ENCODE peak calls at places on chromosome 17, in four cellular contexts. K, V, Z and H are unnamed samples.

GRCh38 chr17:20706752-20707372 is 127.3 kb downstream of the CDRT15L2 start:
- DNase-seq in K (no peak), V (peak), Z (no peak), H (no peak)

GRCh38 chr17:38879878-38880727 is 10.2 kb downstream of the LASP1 start:
- DNase-seq in K (peak), V (no peak), Z (peak), H (peak)

GRCh38 chr17:72111374-72111773 is 9.4 kb upstream of the SOX9 start:
- DNase-seq in K (no peak), V (no peak), Z (no peak), H (no peak)

GRCh38 chr17:32009262-32009542 is 2.0 kb downstream of the LRRC37B start:
- DNase-seq in K (no peak), V (no peak), Z (no peak), H (no peak)

GRCh38 chr17:35849469-35850348 is 19.0 kb downstream of the HEATR9 start:
- DNase-seq in K (peak), V (peak), Z (peak), H (peak)

GRCh38 chr17:68424188-68424587 is 33.1 kb downstream of the WIPI1 start:
- DNase-seq in K (no peak), V (no peak), Z (no peak), H (no peak)

GRCh38 chr17:41325611-41326010 is 10.1 kb upstream of the KRTAP17-1 start:
- DNase-seq in K (no peak), V (no peak), Z (no peak), H (no peak)

GRCh38 chr17:39178516-39178915 is 12.6 kb upstream of the ARL5C start:
- DNase-seq in K (peak), V (peak), Z (no peak), H (no peak)

GRCh38 chr17:27666831-27667560 is 36.0 kb downstream of the LGALS9 start:
- DNase-seq in K (no peak), V (no peak), Z (no peak), H (no peak)

GRCh38 chr17:6244796-6245195 is 174.6 kb downstream of the WSCD1 start:
- DNase-seq in K (no peak), V (no peak), Z (no peak), H (no peak)

GRCh38 chr17:39239640-39240314 is 14.0 kb upstream of the STAC2 start:
- DNase-seq in K (no peak), V (no peak), Z (peak), H (no peak)

GRCh38 chr17:50884354-50885311 is 18.5 kb upstream of the TOB1 start:
- DNase-seq in K (no peak), V (no peak), Z (no peak), H (no peak)

GRCh38 chr17:79091373-79091670 is 16.7 kb downstream of the ENGASE start:
- DNase-seq in K (no peak), V (no peak), Z (no peak), H (no peak)

GRCh38 chr17:79092567-79092966 is 17.9 kb downstream of the ENGASE start:
- DNase-seq in K (no peak), V (no peak), Z (no peak), H (no peak)

GRCh38 chr17:79094261-79094660 is 19.6 kb downstream of the ENGASE start:
- DNase-seq in K (no peak), V (no peak), Z (no peak), H (no peak)

GRCh38 chr17:79095345-79096055 is 20.9 kb downstream of the ENGASE start:
- DNase-seq in K (no peak), V (no peak), Z (no peak), H (no peak)

GRCh38 chr17:79093270-79093669 is 18.6 kb downstream of the ENGASE start:
- DNase-seq in K (no peak), V (no peak), Z (no peak), H (no peak)
- TF ChIP-seq CTCF in K (no peak), V (no peak), Z (no peak), H (no peak)

DNA sequence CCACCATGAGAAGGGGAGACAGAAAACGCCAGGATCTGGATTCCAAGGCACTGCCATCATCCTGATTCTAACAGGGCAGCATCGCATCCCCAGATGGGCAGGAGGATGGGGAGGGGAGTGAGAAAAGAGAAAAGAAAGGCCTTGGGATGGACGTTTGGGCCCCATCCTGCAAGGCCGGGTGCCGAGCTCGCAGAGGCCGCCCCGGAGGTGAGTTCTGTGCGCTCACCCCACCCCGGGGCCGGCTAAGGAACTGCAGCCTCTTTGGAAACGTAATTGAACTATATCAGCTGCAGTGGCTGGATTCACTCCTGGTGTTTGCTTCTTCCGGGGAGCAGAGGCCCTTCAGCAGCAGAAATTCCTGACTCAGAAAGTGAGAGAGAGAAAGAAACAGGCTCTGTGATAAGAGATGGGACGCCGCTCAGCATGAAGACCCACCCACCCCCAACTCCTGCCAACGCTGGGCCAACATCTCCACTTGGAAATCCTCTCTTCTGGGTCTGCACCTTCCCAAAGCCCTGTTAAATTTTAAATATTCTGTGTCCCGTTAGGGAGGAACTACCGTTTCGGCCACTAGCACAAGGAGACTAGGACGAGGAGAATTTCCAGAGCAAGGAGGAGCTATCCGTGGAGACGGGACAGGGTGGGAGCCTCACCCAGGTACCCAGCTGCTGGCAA is 8.5 kb upstream of the SSTR2 start:
- DNase-seq in K (peak), V (peak), Z (peak), H (no peak)
- TF ChIP-seq CTCF in K (peak), V (no peak), Z (peak), H (peak)

GRCh38 chr17:66567234-66568170 is 265.1 kb downstream of the PRKCA start:
- DNase-seq in K (peak), V (peak), Z (peak), H (peak)
- TF ChIP-seq CTCF in K (peak), V (peak), Z (peak), H (peak)

GRCh38 chr17:43834106-43834505 is 1.2 kb upstream of the MPP3 start:
- DNase-seq in K (peak), V (no peak), Z (no peak), H (no peak)

GRCh38 chr17:43842975-43843325 is 4.0 kb upstream of the CD300LG start:
- DNase-seq in K (no peak), V (no peak), Z (no peak), H (no peak)

GRCh38 chr17:43840814-43841213 is 6.2 kb upstream of the CD300LG start:
- DNase-seq in K (no peak), V (no peak), Z (no peak), H (no peak)

GRCh38 chr17:43844241-43844640 is 2.7 kb upstream of the CD300LG start:
- DNase-seq in K (no peak), V (no peak), Z (no peak), H (no peak)

DNA sequence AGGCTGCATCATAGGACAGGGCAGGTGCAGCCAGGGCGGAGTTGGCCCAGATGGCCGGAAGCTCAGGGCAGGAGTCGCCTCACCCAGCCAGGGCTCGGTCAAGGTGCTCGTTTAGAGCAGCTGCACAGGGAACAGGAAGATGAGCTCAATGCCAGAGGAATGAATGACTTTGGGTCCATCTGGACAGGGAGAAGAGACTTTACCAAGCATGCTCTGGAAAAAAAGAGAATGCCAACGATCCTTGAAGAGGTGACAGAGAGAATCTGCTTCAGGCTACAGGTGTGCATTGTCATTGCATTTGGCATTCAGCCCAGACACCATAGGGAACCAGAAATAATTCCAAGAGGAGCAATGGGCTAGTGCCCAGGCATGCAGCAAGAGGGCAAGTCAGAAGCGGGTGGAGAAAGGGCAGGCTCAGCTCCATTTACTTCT is 6.7 kb upstream of the MPP3 start:
- DNase-seq in K (no peak), V (peak), Z (no peak), H (no peak)
- TF ChIP-seq CTCF in K (no peak), V (no peak), Z (no peak), H (no peak)

GRCh38 chr17:8041249-8041928 is 2.5 kb downstream of the ALOX15B start:
- DNase-seq in K (peak), V (no peak), Z (peak), H (peak)
- TF ChIP-seq CTCF in K (peak), V (no peak), Z (peak), H (peak)

GRCh38 chr17:81808778-81809555 is 5.0 kb downstream of the GCGR start:
- DNase-seq in K (no peak), V (no peak), Z (peak), H (no peak)
- TF ChIP-seq CTCF in K (no peak), V (no peak), Z (peak), H (no peak)

GRCh38 chr17:57110152-57110542 is 25.1 kb downstream of the AKAP1 start:
- DNase-seq in K (no peak), V (no peak), Z (no peak), H (no peak)

GRCh38 chr17:57108656-57109392 is 23.8 kb downstream of the AKAP1 start:
- DNase-seq in K (no peak), V (no peak), Z (no peak), H (no peak)

GRCh38 chr17:57111386-57111785 is 26.3 kb downstream of the AKAP1 start:
- DNase-seq in K (no peak), V (no peak), Z (no peak), H (no peak)

GRCh38 chr17:57110579-57111367 is 25.7 kb downstream of the AKAP1 start:
- DNase-seq in K (no peak), V (no peak), Z (no peak), H (no peak)

DNA sequence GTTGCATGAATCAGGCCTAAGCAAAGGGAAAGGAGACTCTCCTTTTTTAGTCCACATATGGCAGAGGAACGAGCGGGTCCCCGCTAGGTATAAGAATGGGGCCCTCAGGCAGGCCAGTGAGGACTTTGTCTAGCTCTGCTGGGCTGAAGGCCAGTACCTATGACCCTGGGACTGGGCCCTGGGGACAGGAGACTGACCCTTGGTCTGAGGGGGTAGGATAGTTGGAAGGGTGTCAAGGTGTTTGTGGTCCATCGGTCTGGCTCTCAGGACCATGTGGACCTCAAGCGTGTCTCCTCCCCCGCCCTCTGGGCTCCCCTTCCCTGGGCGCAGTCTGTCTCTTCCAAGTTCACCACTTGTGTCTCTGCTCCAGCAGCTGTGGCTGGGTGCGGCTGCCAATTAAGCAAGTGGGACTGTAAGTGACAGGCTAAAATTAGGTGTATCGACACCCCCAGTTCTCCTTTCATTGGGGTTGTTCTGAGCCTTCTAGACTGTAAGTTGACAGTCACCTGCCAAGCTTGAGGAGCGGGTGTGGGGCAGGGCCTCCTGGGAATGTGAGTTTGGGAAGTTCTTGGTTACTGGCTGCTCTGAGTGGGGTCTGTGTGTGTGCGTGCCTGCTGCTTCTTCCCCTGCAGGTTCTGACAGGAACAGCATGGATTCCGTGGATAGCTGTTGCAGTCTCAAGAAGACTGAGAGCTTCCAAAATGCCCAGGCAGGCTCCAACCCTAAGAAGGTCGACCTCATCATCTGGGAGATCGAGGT is 24.5 kb downstream of the AKAP1 start:
- DNase-seq in K (no peak), V (no peak), Z (no peak), H (no peak)
- TF ChIP-seq CTCF in K (no peak), V (no peak), Z (no peak), H (peak)

GRCh38 chr17:81523139-81524062 is 4.8 kb upstream of the FSCN2 start:
- DNase-seq in K (peak), V (no peak), Z (peak), H (no peak)
- TF ChIP-seq CTCF in K (no peak), V (no peak), Z (peak), H (peak)

DNA sequence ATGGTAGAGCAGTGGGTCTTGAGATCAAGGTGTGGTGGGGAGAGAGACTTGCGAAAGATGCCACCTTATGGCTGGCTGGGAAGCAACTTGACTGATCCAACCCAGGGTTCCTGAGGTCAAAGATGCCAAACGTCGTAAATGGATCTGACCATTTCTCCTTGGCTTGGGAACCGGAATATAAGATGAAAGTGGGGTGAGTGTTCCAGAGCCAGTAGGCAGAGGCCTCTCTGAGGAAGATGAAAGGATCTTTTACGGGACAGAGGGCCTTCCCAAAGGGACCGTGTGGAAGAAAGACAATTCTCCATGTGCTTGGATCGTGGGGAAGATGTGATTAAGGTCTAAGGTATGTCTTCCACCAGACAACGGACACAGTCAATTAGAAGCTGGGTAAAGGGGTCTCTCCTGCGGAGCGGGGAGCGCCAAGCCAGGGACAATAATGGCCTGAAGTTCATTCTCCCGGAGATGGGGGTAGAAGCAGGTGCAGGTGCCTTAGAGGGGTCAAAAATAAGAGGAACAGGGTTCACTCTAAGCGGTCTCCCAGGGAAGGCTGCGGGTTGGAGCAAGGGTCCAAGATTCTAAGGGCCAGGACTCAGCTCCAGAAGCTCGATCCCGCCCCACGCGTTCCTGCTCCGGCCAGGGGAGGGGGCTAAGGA is 802 bp downstream of the FXR2 start:
- DNase-seq in K (peak), V (no peak), Z (peak), H (no peak)
- TF ChIP-seq CTCF in K (no peak), V (no peak), Z (peak), H (peak)